ENCODE peak calls at places on chromosomes 11 and 22, in seven cellular contexts. Y is cardiac muscle cell, Q is activated T-cell treated with anti-CD3 and anti-CD28 coated beads for 1 hour, Z is T-helper 2 cell, I is M059J, D is head of caudate nucleus, N is psoas muscle. O is an unnamed sample.

GRCh38 chr11:45724145-45724544 is 58.7 kb upstream of the CHST1 start:
- DNase-seq in D (no peak), I (no peak), N (no peak), Z (no peak), Q (no peak), Y (peak), O (no peak)

GRCh38 chr11:10623797-10624761 is 55.6 kb upstream of the LYVE1 start:
- DNase-seq in Q (no peak), N (peak), D (no peak), I (peak), Z (no peak), Y (peak), O (no peak)

GRCh38 chr11:100674212-100674611 is 12.9 kb upstream of the ARHGAP42 start:
- DNase-seq in I (peak), D (no peak), Q (no peak), Y (no peak), Z (no peak), N (no peak), O (no peak)

GRCh38 chr11:74371269-74372039 is 26.8 kb downstream of the PGM2L1 start:
- DNase-seq in Q (no peak), N (no peak), I (peak), Y (no peak), D (no peak), Z (no peak), O (peak)

GRCh38 chr22:20550851-20551744 is 43.7 kb downstream of the MED15 start:
- DNase-seq in Q (peak), D (peak), Z (peak), N (peak), Y (peak), I (no peak), O (peak)

GRCh38 chr11:61793084-61793828 is 545 bp downstream of the FEN1 start:
- DNase-seq in D (no peak), Z (no peak), I (no peak), Q (no peak), Y (no peak), N (no peak), O (peak)

GRCh38 chr11:2555376-2555775 is 110.6 kb downstream of the KCNQ1 start:
- DNase-seq in Z (no peak), Y (no peak), N (peak), I (no peak), D (no peak), Q (no peak), O (no peak)

GRCh38 chr11:110435780-110436717 is 6.3 kb downstream of the FDX1 start:
- DNase-seq in N (no peak), I (no peak), Y (no peak), D (no peak), Z (no peak), Q (no peak), O (peak)

GRCh38 chr22:37090920-37091688 is 18.4 kb downstream of the TMPRSS6 start:
- DNase-seq in Y (no peak), Z (no peak), N (no peak), I (peak), D (no peak), Q (no peak), O (no peak)

GRCh38 chr22:47587361-47587760 is 824.9 kb downstream of the TBC1D22A start:
- DNase-seq in I (no peak), Z (no peak), Q (no peak), D (no peak), Y (no peak), N (no peak), O (no peak)

GRCh38 chr11:75553182-75553581 is 8.9 kb upstream of the SERPINH1 start:
- DNase-seq in D (no peak), Z (no peak), I (no peak), Y (no peak), N (no peak), Q (no peak), O (no peak)

GRCh38 chr11:44456544-44457270 is 108.8 kb upstream of the CD82 start:
- DNase-seq in I (no peak), D (no peak), Q (no peak), N (no peak), Z (no peak), Y (no peak), O (peak)

GRCh38 chr11:101034076-101034475 is 95.5 kb downstream of the PGR start:
- DNase-seq in Q (no peak), D (no peak), Y (peak), I (no peak), Z (no peak), N (peak), O (no peak)

GRCh38 chr22:46561435-46561905 is 24.1 kb upstream of the CELSR1 start:
- DNase-seq in Y (peak), D (peak), Z (no peak), Q (no peak), N (no peak), I (peak), O (no peak)

GRCh38 chr11:57597461-57597892 is at the start of gene SERPING1:
- DNase-seq in I (no peak), Y (no peak), Z (no peak), N (peak), Q (no peak), D (peak), O (no peak)

GRCh38 chr11:57444362-57445074 is 15.8 kb upstream of the RTN4RL2 start:
- DNase-seq in Z (no peak), I (peak), N (no peak), Q (no peak), Y (no peak), D (no peak), O (no peak)

GRCh38 chr11:25733777-25734176 is 598.2 kb upstream of the ANO3 start:
- DNase-seq in N (no peak), D (no peak), Z (no peak), Q (no peak), Y (no peak), I (no peak), O (no peak)